ENCODE peak calls at places on chromosomes 6 and 20, in nine cellular contexts. M, A, R, W, Z, P, N, J and F are unnamed samples.

GRCh38 chr6:134431306-134431919 is 113.5 kb upstream of the SGK1 start:
- DNase-seq in J (no peak), R (no peak), Z (peak; percentile 57), W (no peak), M (no peak), P (no peak), A (no peak), N (no peak), F (peak; percentile 19)

GRCh38 chr6:31945507-31946369 is at the start of gene CFB:
- DNase-seq in A (peak; percentile 46), R (no peak), Z (peak; percentile 65), N (no peak), P (peak; percentile 57), J (no peak), M (no peak), W (no peak), F (peak; percentile 78)

GRCh38 chr6:82097676-82098075 is 149.9 kb downstream of the IBTK start:
- DNase-seq in P (peak; percentile 18), R (no peak), Z (no peak), W (no peak), J (no peak), N (no peak), A (no peak), M (no peak), F (no peak)

GRCh38 chr20:36093804-36094145 is 60.8 kb upstream of the EPB41L1 start:
- DNase-seq in M (no peak), N (no peak), J (no peak), W (no peak), A (no peak), Z (no peak), R (no peak), P (no peak), F (no peak)

GRCh38 chr20:62907377-62908317 is 18.7 kb downstream of the DIDO1 start:
- DNase-seq in W (peak; percentile 44), R (peak; percentile 44), A (no peak), N (no peak), P (no peak), Z (no peak), J (no peak), M (no peak), F (no peak)

GRCh38 chr20:40749985-40750506 is 61.0 kb upstream of the MAFB start:
- DNase-seq in N (peak; percentile 11), R (no peak), J (no peak), M (no peak), P (no peak), W (no peak), Z (peak; percentile 39), A (no peak), F (no peak)

GRCh38 chr6:25504661-25505060 is 147.4 kb upstream of the SCGN start:
- DNase-seq in Z (no peak), A (no peak), J (no peak), M (no peak), W (no peak), P (no peak), N (no peak), R (no peak), F (peak; percentile 21)

GRCh38 chr6:133594551-133594950 is 294.4 kb upstream of the TCF21 start:
- DNase-seq in M (no peak), W (no peak), Z (no peak), N (no peak), A (no peak), P (peak; percentile 14), J (no peak), R (no peak), F (no peak)

GRCh38 chr6:29763491-29764289 is 40.5 kb downstream of the HLA-F start:
- DNase-seq in Z (peak; percentile 79), A (peak; percentile 52), M (peak; percentile 24), J (no peak), W (peak; percentile 15), P (no peak), N (peak; percentile 70), R (no peak), F (peak; percentile 73)

GRCh38 chr6:70479236-70479635 is 65.9 kb downstream of the FAM135A start:
- DNase-seq in R (no peak), P (no peak), W (no peak), M (no peak), J (no peak), Z (no peak), A (no peak), N (no peak), F (no peak)

GRCh38 chr6:35955970-35956369 is 35.1 kb upstream of the SRPK1 start:
- DNase-seq in P (no peak), A (no peak), M (no peak), Z (no peak), J (no peak), W (peak; percentile 21), R (no peak), N (no peak), F (no peak)
- TF ChIP-seq CTCF in P (peak; percentile 26), A (no peak), M (peak; percentile 42), Z (peak; percentile 16), J (no peak), W (peak; percentile 44), R (no peak), N (peak; percentile 37), F (peak; percentile 45)

DNA sequence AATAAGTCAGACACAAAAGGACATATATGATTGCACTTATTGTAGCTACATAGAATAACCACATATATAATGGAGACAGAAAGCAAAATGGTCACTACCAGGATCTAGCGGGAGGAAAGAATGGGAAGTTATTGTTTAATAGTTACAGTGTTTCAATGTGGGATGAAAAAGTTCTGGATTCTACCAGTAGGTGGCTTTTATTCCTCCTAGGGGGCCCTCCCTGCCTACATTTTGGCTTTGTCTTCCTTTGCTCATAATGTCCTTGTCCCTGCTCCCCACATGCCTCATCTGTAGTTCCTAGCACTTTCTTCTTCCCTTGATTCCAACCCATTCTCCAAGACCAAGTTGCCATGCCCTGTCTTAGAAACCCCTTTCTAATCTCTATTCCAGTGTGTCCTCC is 16.3 kb downstream of the ZNF133 start:
- DNase-seq in P (no peak), M (no peak), R (no peak), Z (no peak), J (no peak), N (no peak), W (peak; percentile 6), A (no peak), F (no peak)
- TF ChIP-seq CTCF in P (no peak), M (no peak), R (peak; percentile 9), Z (no peak), J (no peak), N (peak; percentile 10), W (no peak), A (peak; percentile 14), F (peak; percentile 72)

GRCh38 chr20:51616060-51616459 is 73.5 kb upstream of the NFATC2 start:
- DNase-seq in J (no peak), P (no peak), N (no peak), Z (no peak), A (no peak), M (no peak), W (peak; percentile 32), R (no peak), F (no peak)
- TF ChIP-seq CTCF in J (peak; percentile 11), P (peak; percentile 11), N (peak; percentile 16), Z (no peak), A (peak; percentile 23), M (no peak), W (peak; percentile 44), R (no peak), F (peak; percentile 43)

DNA sequence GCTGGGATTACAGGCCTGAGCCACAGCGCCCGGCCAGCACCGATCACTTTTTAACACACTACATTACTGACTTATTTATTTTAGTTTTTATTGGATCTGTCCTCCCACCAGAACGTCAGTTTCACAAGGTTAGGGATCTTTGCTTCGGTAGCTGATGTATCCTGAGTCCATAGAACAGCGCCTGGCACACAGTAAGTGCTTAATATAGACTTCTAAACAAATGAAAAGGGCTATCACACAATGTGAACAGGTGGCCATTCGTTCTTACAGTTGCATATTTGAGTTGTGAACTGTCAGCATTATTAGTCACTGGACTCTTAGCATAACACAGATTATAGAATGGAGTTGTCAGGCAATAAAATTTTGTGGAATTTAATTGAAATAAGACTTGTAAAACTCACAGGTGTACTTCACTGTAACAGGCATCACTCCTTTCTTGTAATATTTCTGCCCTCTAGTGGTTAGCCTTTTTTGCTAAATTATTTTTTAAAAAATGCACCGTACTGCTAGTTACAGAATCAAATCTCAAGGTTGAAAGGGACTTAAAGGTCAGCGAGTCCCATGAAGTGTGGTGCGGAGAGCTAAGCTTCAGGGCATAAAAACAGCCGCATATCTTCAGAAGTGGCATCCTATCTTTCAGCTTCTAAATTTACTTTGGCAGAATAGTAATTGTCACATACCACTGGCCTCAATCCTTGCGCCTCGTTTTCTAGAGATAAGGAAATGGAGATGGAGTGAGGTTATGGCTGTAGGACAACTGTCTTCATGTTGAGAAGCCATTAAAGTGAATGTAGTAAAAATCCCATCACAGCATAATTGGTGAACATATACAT is 3.4 kb upstream of the TBC1D7 start:
- DNase-seq in N (no peak), M (peak; percentile 42), Z (no peak), W (peak; percentile 52), J (no peak), P (peak; percentile 16), R (no peak), A (no peak), F (peak; percentile 28)
- TF ChIP-seq CTCF in N (peak; percentile 68), M (peak; percentile 50), Z (peak; percentile 41), W (peak; percentile 49), J (peak; percentile 83), P (peak; percentile 68), R (peak; percentile 56), A (peak; percentile 55), F (peak; percentile 89)